ENCODE peak calls at places on chromosome 19, in ten cellular contexts. X is CD4-positive, alpha-beta T cell; G is posterior vena cava; A is HAP-1; I is renal cortical epithelial cell; H is stomach; F is right cardiac atrium; W is H54; Y is activated T-cell treated with anti-CD3 and anti-CD28 coated beads for 48 hours; E is amniotic stem cell. V is an unnamed sample.

GRCh38 chr19:10892256-10892655 is 20.9 kb downstream of the CARM1 start:
- DNase-seq in X (no peak), G (no peak), A (no peak), I (no peak), H (no peak), F (no peak), W (no peak), Y (no peak), E (no peak), V (no peak)

GRCh38 chr19:45781282-45782161 is 768 bp downstream of the DMPK start:
- DNase-seq in X (no peak), G (no peak), A (no peak), I (no peak), H (peak; percentile 72), F (peak; percentile 46), W (peak; percentile 81), Y (no peak), E (no peak), V (no peak)

GRCh38 chr19:14434543-14435319 is 1.6 kb downstream of the PKN1 start:
- DNase-seq in X (no peak), G (peak; percentile 92), A (no peak), I (peak; percentile 79), H (peak; percentile 71), F (peak; percentile 84), W (peak; percentile 79), Y (no peak), E (peak; percentile 26), V (peak; percentile 9)

GRCh38 chr19:46958542-46958941 is 61.1 kb upstream of the NPAS1 start:
- DNase-seq in X (no peak), G (no peak), A (no peak), I (peak; percentile 41), H (no peak), F (no peak), W (no peak), Y (no peak), E (no peak), V (no peak)

GRCh38 chr19:17681505-17682125 is 6.5 kb downstream of the UNC13A start:
- DNase-seq in X (no peak), G (no peak), A (peak; percentile 77), I (no peak), H (no peak), F (peak; percentile 57), W (no peak), Y (peak; percentile 29), E (no peak), V (peak; percentile 62)

GRCh38 chr19:19338082-19338481 is 17.5 kb downstream of the MAU2 start:
- DNase-seq in X (no peak), G (no peak), A (no peak), I (no peak), H (no peak), F (no peak), W (peak; percentile 85), Y (no peak), E (no peak), V (no peak)

GRCh38 chr19:5478241-5478924 is 23.2 kb downstream of the ZNRF4 start:
- DNase-seq in X (no peak), G (no peak), A (no peak), I (no peak), H (no peak), F (no peak), W (no peak), Y (no peak), E (no peak), V (no peak)

GRCh38 chr19:8463343-8463742 is 18.6 kb downstream of the HNRNPM start:
- DNase-seq in X (no peak), G (no peak), A (no peak), I (no peak), H (no peak), F (no peak), W (no peak), Y (no peak), E (no peak), V (no peak)

GRCh38 chr19:18478545-18479311 is 40.8 kb upstream of the ISYNA1 start:
- DNase-seq in X (no peak), G (peak; percentile 95), A (no peak), I (peak; percentile 83), H (peak; percentile 70), F (peak; percentile 84), W (peak; percentile 91), Y (peak; percentile 74), E (peak; percentile 76), V (no peak)

GRCh38 chr19:10209305-10209704 is 14.6 kb upstream of the DNMT1 start:
- DNase-seq in X (no peak), G (no peak), A (no peak), I (no peak), H (no peak), F (no peak), W (no peak), Y (no peak), E (no peak), V (no peak)

GRCh38 chr19:29088761-29089160 is 124.2 kb downstream of the UQCRFS1 start:
- DNase-seq in X (no peak), G (no peak), A (no peak), I (no peak), H (no peak), F (no peak), W (no peak), Y (no peak), E (no peak), V (no peak)

GRCh38 chr19:48487944-48488343 is 18.8 kb downstream of the CYTH2 start:
- DNase-seq in X (no peak), G (no peak), A (no peak), I (peak; percentile 88), H (peak; percentile 88), F (no peak), W (peak; percentile 88), Y (no peak), E (peak; percentile 74), V (no peak)

GRCh38 chr19:57949296-57949695 is 1.8 kb upstream of the ZNF256 start:
- DNase-seq in X (no peak), G (no peak), A (no peak), I (no peak), H (no peak), F (no peak), W (no peak), Y (no peak), E (no peak), V (no peak)

GRCh38 chr19:42117076-42117475 is 15.2 kb downstream of the POU2F2 start:
- DNase-seq in X (no peak), G (no peak), A (no peak), I (no peak), H (no peak), F (no peak), W (no peak), Y (no peak), E (no peak), V (no peak)

GRCh38 chr19:35959040-35959967 is 23.1 kb downstream of the LRFN3 start:
- DNase-seq in X (peak; percentile 71), G (peak; percentile 82), A (peak; percentile 27), I (no peak), H (peak; percentile 60), F (no peak), W (no peak), Y (peak; percentile 67), E (no peak), V (peak; percentile 88)

GRCh38 chr19:801030-801860 is 4.0 kb downstream of the PTBP1 start:
- DNase-seq in X (no peak), G (no peak), A (no peak), I (peak; percentile 35), H (peak; percentile 84), F (peak; percentile 89), W (no peak), Y (no peak), E (no peak), V (no peak)